ENCODE peak calls at places on chromosomes 6 and 20, in nine cellular contexts. U is heart right ventricle, V is psoas muscle, I is A673, R is HCT116, Y is IMR-90, K is OCI-LY7, L is tibial artery, H is spleen. C is an unnamed sample.

GRCh38 chr20:29873946-29874345 is 1383.5 kb upstream of the DEFB115 start:
- DNase-seq in U (no peak), V (peak; percentile 72), I (peak; percentile 15), R (no peak), Y (peak; percentile 22), K (peak; percentile 55), L (peak; percentile 78), H (peak; percentile 94), C (peak; percentile 90)

GRCh38 chr20:48163521-48163920 is 378.2 kb upstream of the SULF2 start:
- DNase-seq in U (no peak), V (no peak), I (no peak), R (no peak), Y (no peak), K (no peak), L (no peak), H (no peak), C (no peak)

GRCh38 chr6:128174724-128175123 is 273.9 kb upstream of the THEMIS start:
- DNase-seq in U (no peak), V (no peak), I (no peak), R (no peak), Y (no peak), K (no peak), L (no peak), H (no peak), C (no peak)

GRCh38 chr6:45930419-45931059 is 85.1 kb downstream of the CLIC5 start:
- DNase-seq in U (peak; percentile 73), V (peak; percentile 82), I (peak; percentile 68), R (peak; percentile 54), Y (peak; percentile 41), K (peak; percentile 51), L (peak; percentile 73), H (peak; percentile 80), C (peak; percentile 84)

GRCh38 chr6:20366082-20366834 is 35.4 kb upstream of the E2F3 start:
- DNase-seq in U (no peak), V (no peak), I (no peak), R (no peak), Y (no peak), K (no peak), L (no peak), H (no peak), C (no peak)

GRCh38 chr6:66103954-66104353 is 396.9 kb upstream of the EYS start:
- DNase-seq in U (no peak), V (no peak), I (no peak), R (no peak), Y (peak; percentile 0), K (no peak), L (no peak), H (no peak), C (no peak)

GRCh38 chr6:34447915-34448314 is 18.0 kb upstream of the PACSIN1 start:
- DNase-seq in U (no peak), V (no peak), I (no peak), R (no peak), Y (no peak), K (peak; percentile 62), L (no peak), H (no peak), C (no peak)

GRCh38 chr20:42700423-42700822 is 489.3 kb downstream of the PTPRT start:
- DNase-seq in U (no peak), V (no peak), I (no peak), R (no peak), Y (no peak), K (no peak), L (no peak), H (no peak), C (no peak)

GRCh38 chr20:62967628-62968351 is 15.3 kb downstream of the SLC17A9 start:
- DNase-seq in U (no peak), V (no peak), I (no peak), R (no peak), Y (no peak), K (no peak), L (no peak), H (no peak), C (no peak)

GRCh38 chr6:42555477-42556457 is 8.1 kb upstream of the UBR2 start:
- DNase-seq in U (no peak), V (no peak), I (peak; percentile 82), R (peak; percentile 33), Y (peak; percentile 32), K (peak; percentile 30), L (no peak), H (no peak), C (no peak)

GRCh38 chr6:124676033-124676432 is 286.2 kb upstream of the RNF217 start:
- DNase-seq in U (no peak), V (no peak), I (no peak), R (no peak), Y (peak; percentile 42), K (no peak), L (no peak), H (no peak), C (no peak)

GRCh38 chr6:22025468-22026159 is 271.2 kb downstream of the PRL start:
- DNase-seq in U (peak; percentile 16), V (no peak), I (peak; percentile 90), R (no peak), Y (peak; percentile 81), K (peak; percentile 40), L (no peak), H (no peak), C (peak; percentile 71)

GRCh38 chr20:38178065-38178471 is 13.0 kb upstream of the TGM2 start:
- DNase-seq in U (no peak), V (no peak), I (no peak), R (no peak), Y (peak; percentile 38), K (no peak), L (peak; percentile 60), H (peak; percentile 40), C (peak; percentile 35)

GRCh38 chr20:38178581-38178980 is 13.5 kb upstream of the TGM2 start:
- DNase-seq in U (no peak), V (no peak), I (no peak), R (no peak), Y (no peak), K (no peak), L (peak; percentile 11), H (no peak), C (no peak)

GRCh38 chr20:38175221-38176030 is 10.4 kb upstream of the TGM2 start:
- DNase-seq in U (no peak), V (no peak), I (no peak), R (no peak), Y (no peak), K (no peak), L (peak; percentile 61), H (peak; percentile 40), C (peak; percentile 41)

GRCh38 chr20:38179846-38180245 is 14.8 kb upstream of the TGM2 start:
- DNase-seq in U (no peak), V (no peak), I (no peak), R (no peak), Y (peak; percentile 40), K (no peak), L (no peak), H (no peak), C (no peak)

GRCh38 chr20:38177201-38177600 is 12.1 kb upstream of the TGM2 start:
- DNase-seq in U (no peak), V (no peak), I (no peak), R (no peak), Y (no peak), K (no peak), L (peak; percentile 53), H (peak; percentile 16), C (peak; percentile 33)
- H3K27ac ChIP-seq in U (no peak overlapping the region), V (no peak overlapping the region), I (no peak overlapping the region), R (no peak overlapping the region), Y (no peak overlapping the region), K (no peak overlapping the region), L (no peak overlapping the region), H (no peak overlapping the region), C (no peak overlapping the region)

GRCh38 chr20:49769125-49769581 is 43.5 kb upstream of the SLC9A8 start:
- DNase-seq in U (no peak), V (no peak), I (no peak), R (no peak), Y (no peak), K (no peak), L (no peak), H (no peak), C (no peak)
- H3K4me1 ChIP-seq in U (peaks cover 42% of the 10 kb centered on the region), V (peaks cover 38% of the 10 kb centered on the region), I (no peaks in the 10 kb centered on the region), R (no peaks in the 10 kb centered on the region), Y (peaks cover 9% of the 10 kb centered on the region), K (no peaks in the 10 kb centered on the region), L (no peaks in the 10 kb centered on the region), H (peaks cover 89% of the 10 kb centered on the region), C (peaks cover 5% of the 10 kb centered on the region)

GRCh38 chr20:24465168-24465567 is 4.3 kb upstream of the SYNDIG1 start:
- DNase-seq in U (peak; percentile 22), V (no peak), I (no peak), R (no peak), Y (no peak), K (no peak), L (no peak), H (no peak), C (no peak)

GRCh38 chr20:24460712-24461111 is 8.7 kb upstream of the SYNDIG1 start:
- DNase-seq in U (no peak), V (no peak), I (no peak), R (no peak), Y (no peak), K (no peak), L (no peak), H (no peak), C (no peak)

GRCh38 chr20:24461848-24462247 is 7.6 kb upstream of the SYNDIG1 start:
- DNase-seq in U (no peak), V (no peak), I (no peak), R (no peak), Y (no peak), K (no peak), L (no peak), H (no peak), C (no peak)

GRCh38 chr20:24465730-24466129 is 3.7 kb upstream of the SYNDIG1 start:
- DNase-seq in U (peak; percentile 72), V (no peak), I (no peak), R (no peak), Y (no peak), K (no peak), L (peak; percentile 80), H (no peak), C (peak; percentile 54)

GRCh38 chr20:24462461-24463010 is 6.9 kb upstream of the SYNDIG1 start:
- DNase-seq in U (no peak), V (no peak), I (no peak), R (no peak), Y (no peak), K (no peak), L (no peak), H (no peak), C (no peak)
- TF ChIP-seq CTCF in U (no peak), V (no peak), I (no peak), R (no peak), Y (no peak), K (no peak), L (no peak), H (no peak), C (no peak)

DNA sequence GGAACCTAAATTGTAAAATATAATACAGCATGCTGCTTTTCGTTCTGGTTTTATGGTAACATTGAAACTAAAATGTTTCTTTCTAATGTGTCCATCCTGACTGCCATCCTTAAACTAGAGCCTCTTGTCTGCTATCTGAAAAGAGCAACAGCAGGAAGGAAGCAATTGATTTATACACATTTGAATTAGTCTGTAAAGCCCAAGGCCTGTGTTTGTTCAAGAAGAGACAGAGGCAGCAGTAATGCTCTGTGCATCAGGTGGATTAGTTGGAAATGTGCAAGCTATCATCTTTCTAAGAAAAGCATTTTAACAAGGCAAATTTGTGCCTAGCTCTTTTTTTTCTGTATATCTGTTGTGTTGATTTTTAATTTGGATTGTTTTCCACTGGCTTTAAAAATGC is 128.6 kb downstream of the SCAF8 start:
- DNase-seq in U (no peak), V (no peak), I (peak; percentile 55), R (no peak), Y (no peak), K (no peak), L (no peak), H (no peak), C (no peak)
- H3K27ac ChIP-seq in U (no peak overlapping the region), V (no peak overlapping the region), I (peak overlapping the region; percentile 7), R (no peak overlapping the region), Y (no peak overlapping the region), K (no peak overlapping the region), L (no peak overlapping the region), H (no peak overlapping the region), C (no peak overlapping the region)

C was measured in kidney.